ENCODE peak calls at places on chromosome 19, in four cellular contexts. V is amygdala; L is stimulated activated effector memory CD8-positive, alpha-beta T cell treated with anti-CD3 and anti-CD28 coated beads, Interleukin-12 subunit alpha, Interleukin-12 subunit beta, amount 100 ng/mL, for 72 hours; U is CD8-positive, alpha-beta T cell. Q is an unnamed sample.

GRCh38 chr19:7894612-7895309 is 6.5 kb downstream of the LRRC8E start:
- DNase-seq in V (no peak), U (no peak), L (no peak), Q (no peak)

GRCh38 chr19:57664269-57665127 is 4.2 kb upstream of the ZSCAN4 start:
- DNase-seq in V (peak), U (no peak), L (no peak), Q (peak)

GRCh38 chr19:29665826-29666633 is 769 bp downstream of the PLEKHF1 start:
- DNase-seq in U (no peak), L (no peak), V (no peak), Q (peak)

GRCh38 chr19:49677901-49678674 is 1.0 kb downstream of the PRMT1 start:
- DNase-seq in V (peak), L (peak), U (peak), Q (peak)

GRCh38 chr19:30349131-30349730 is 23.0 kb upstream of the ZNF536 start:
- DNase-seq in U (no peak), L (no peak), V (no peak), Q (no peak)

GRCh38 chr19:46602392-46603194 is 1.5 kb downstream of the CALM3 start:
- DNase-seq in V (no peak), U (no peak), L (peak), Q (peak)

GRCh38 chr19:30373593-30373992 is 1.4 kb downstream of the ZNF536 start:
- DNase-seq in U (no peak), L (no peak), V (no peak), Q (no peak)

GRCh38 chr19:6164906-6165531 is 29.6 kb downstream of the ACSBG2 start:
- DNase-seq in V (no peak), U (no peak), L (no peak), Q (no peak)

GRCh38 chr19:6803036-6803404 is 30.5 kb downstream of the VAV1 start:
- DNase-seq in U (no peak), L (peak), V (no peak), Q (no peak)

GRCh38 chr19:31436121-31436776 is 87.0 kb upstream of the TSHZ3 start:
- DNase-seq in V (no peak), L (no peak), U (no peak), Q (peak)

GRCh38 chr19:51688665-51689571 is 4.2 kb upstream of the SPACA6 start:
- DNase-seq in L (no peak), U (no peak), V (peak), Q (peak)

GRCh38 chr19:55070755-55071502 is 4.7 kb upstream of the EPS8L1 start:
- DNase-seq in U (no peak), L (no peak), V (no peak), Q (peak)

GRCh38 chr19:12841094-12841493 is 2.8 kb downstream of the MAST1 start:
- DNase-seq in V (no peak), L (peak), U (no peak), Q (peak)

GRCh38 chr19:1492474-1493006 is 1.6 kb downstream of the REEP6 start:
- DNase-seq in L (no peak), U (no peak), V (no peak), Q (no peak)

GRCh38 chr19:28420731-28421550 is 792.0 kb downstream of the UQCRFS1 start:
- DNase-seq in U (no peak), L (no peak), V (no peak), Q (no peak)

GRCh38 chr19:5128932-5129389 is 160.0 kb downstream of the KDM4B start:
- DNase-seq in V (no peak), U (no peak), L (no peak), Q (peak)

Q was measured in fibroblast of the aortic adventitia.